ENCODE peak calls at places on chromosomes 7 and 10, in seven cellular contexts. U is IMR-90, M is neuronal stem cell, S is H9, W is mesendoderm, E is H1, Y is mesenchymal stem cell. T is an unnamed sample.
A peak's percentile ranks its signal among the peaks of the same experiment; 100 is the strongest.

GRCh38 chr7:77519672-77520071 is 17.4 kb upstream of the PTPN12 start:
- DNase-seq in E (no peak), Y (no peak), S (no peak), W (no peak), M (no peak), U (no peak), T (no peak)

GRCh38 chr7:15561840-15562239 is at the start of gene AGMO:
- DNase-seq in Y (no peak), S (no peak), U (no peak), E (no peak), W (no peak), M (peak; percentile 6), T (no peak)

GRCh38 chr7:28077616-28078015 is 103.0 kb downstream of the JAZF1 start:
- DNase-seq in U (no peak), S (no peak), E (no peak), M (no peak), W (no peak), Y (peak; percentile 56), T (no peak)

GRCh38 chr10:119466655-119467054 is 75.9 kb downstream of the RGS10 start:
- DNase-seq in U (no peak), E (no peak), W (no peak), S (no peak), Y (peak; percentile 32), M (no peak), T (no peak)

GRCh38 chr10:73940634-73941221 is 29.8 kb downstream of the PLAU start:
- DNase-seq in E (peak; percentile 96), W (peak; percentile 71), U (peak; percentile 49), M (peak; percentile 61), Y (peak; percentile 74), S (peak; percentile 84), T (peak; percentile 87)

GRCh38 chr10:35608317-35608672 is 3.2 kb downstream of the GJD4 start:
- DNase-seq in Y (no peak), W (no peak), E (no peak), S (no peak), M (no peak), U (no peak), T (no peak)

GRCh38 chr10:21756707-21757600 is 222.9 kb downstream of the MLLT10 start:
- DNase-seq in E (no peak), W (peak; percentile 20), S (no peak), M (no peak), Y (no peak), U (no peak), T (peak; percentile 57)

GRCh38 chr10:42827201-42827600 is 44.6 kb downstream of the BMS1 start:
- DNase-seq in E (peak; percentile 62), U (no peak), Y (no peak), S (peak; percentile 71), M (peak; percentile 11), W (peak; percentile 64), T (no peak)

GRCh38 chr7:8714791-8715190 is 281.4 kb downstream of the NXPH1 start:
- DNase-seq in S (no peak), E (no peak), W (no peak), M (no peak), Y (peak; percentile 19), U (no peak), T (no peak)

GRCh38 chr10:63521389-63522128 is at the start of gene REEP3:
- DNase-seq in M (peak; percentile 79), S (peak; percentile 80), E (peak; percentile 85), U (peak; percentile 75), W (peak; percentile 90), Y (peak; percentile 80), T (peak; percentile 75)

GRCh38 chr7:24840543-24840942 is 83.3 kb upstream of the GSDME start:
- DNase-seq in W (no peak), E (no peak), M (no peak), S (no peak), Y (no peak), U (peak; percentile 46), T (no peak)

GRCh38 chr7:159026271-159027047 is 118.2 kb downstream of the VIPR2 start:
- DNase-seq in W (no peak), Y (no peak), U (no peak), S (peak; percentile 30), E (no peak), M (peak; percentile 73), T (no peak)

GRCh38 chr7:141838581-141838980 is 2.7 kb downstream of the PRSS37 start:
- DNase-seq in S (no peak), Y (no peak), E (no peak), W (peak; percentile 8), U (no peak), M (no peak), T (no peak)

GRCh38 chr7:107506683-107507339 is 37.0 kb downstream of the GPR22 start:
- DNase-seq in S (no peak), Y (no peak), E (no peak), U (peak; percentile 2), M (no peak), W (peak; percentile 30), T (peak; percentile 98)

GRCh38 chr10:114626841-114627240 is 31.2 kb downstream of the ABLIM1 start:
- DNase-seq in W (no peak), S (no peak), E (no peak), Y (no peak), U (peak; percentile 38), M (no peak), T (peak; percentile 75)
- H2BK5ac ChIP-seq in W (no peak overlapping the region), S (no peak overlapping the region), E (no peak overlapping the region), Y (no peak overlapping the region), U (no peak overlapping the region), M (no peak overlapping the region), T (no peak overlapping the region)

GRCh38 chr7:55573234-55573504 is 867 bp upstream of the VOPP1 start:
- DNase-seq in S (no peak), E (no peak), M (no peak), Y (no peak), U (no peak), W (no peak), T (no peak)
- H3K9ac ChIP-seq in S (no peak overlapping the region), E (no peak overlapping the region), M (no peak overlapping the region), Y (peak overlapping the region; percentile 94), U (peak overlapping the region; percentile 92), W (no peak overlapping the region), T (no peak overlapping the region)

GRCh38 chr7:76340617-76341131 is 18.1 kb downstream of the YWHAG start:
- DNase-seq in S (no peak), U (peak; percentile 92), E (no peak), Y (peak; percentile 69), W (no peak), M (no peak), T (no peak)
- H3K4me1 ChIP-seq in S (no peaks in the 10 kb centered on the region), U (peaks cover 25% of the 10 kb centered on the region), E (peaks cover 2% of the 10 kb centered on the region), Y (peaks cover 8% of the 10 kb centered on the region), W (no peaks in the 10 kb centered on the region), M (no peaks in the 10 kb centered on the region), T (peaks cover 2% of the 10 kb centered on the region)

GRCh38 chr10:87724789-87725188 is 65.1 kb downstream of the PAPSS2 start:
- DNase-seq in E (no peak), U (no peak), W (no peak), M (no peak), S (no peak), Y (no peak), T (no peak)
- H2BK5ac ChIP-seq in E (no peak overlapping the region), U (no peak overlapping the region), W (no peak overlapping the region), M (no peak overlapping the region), S (no peak overlapping the region), Y (no peak overlapping the region), T (no peak overlapping the region)

GRCh38 chr10:132406750-132407149 is 9.8 kb downstream of the PWWP2B start:
- DNase-seq in Y (no peak), M (no peak), S (no peak), E (no peak), W (no peak), U (no peak), T (no peak)

GRCh38 chr10:132408367-132408781 is 11.4 kb downstream of the PWWP2B start:
- DNase-seq in S (peak; percentile 58), W (peak; percentile 64), U (no peak), Y (peak; percentile 52), E (no peak), M (no peak), T (no peak)

GRCh38 chr10:132407243-132407746 is 10.3 kb downstream of the PWWP2B start:
- DNase-seq in E (no peak), Y (no peak), W (no peak), U (no peak), S (no peak), M (no peak), T (peak; percentile 63)

GRCh38 chr10:132408823-132409666 is 12.0 kb downstream of the PWWP2B start:
- DNase-seq in S (no peak), W (no peak), Y (no peak), M (no peak), E (no peak), U (no peak), T (peak; percentile 23)

GRCh38 chr10:132407846-132408278 is 10.9 kb downstream of the PWWP2B start:
- DNase-seq in Y (peak; percentile 80), W (peak; percentile 96), E (peak; percentile 91), S (peak; percentile 88), M (no peak), U (peak; percentile 29), T (peak; percentile 83)
- H3K9ac ChIP-seq in Y (no peak overlapping the region), W (peak overlapping the region; percentile 38), E (peak overlapping the region; percentile 57), S (no peak overlapping the region), M (no peak overlapping the region), U (no peak overlapping the region), T (peak overlapping the region; percentile 14)